ENCODE peak calls at places on chromosomes 2 and 18, in six cellular contexts. A is stimulated activated naive CD8-positive, alpha-beta T cell treated with anti-CD3 and anti-CD28 coated beads, Interleukin-15, amount 100 ng/mL, for 72 hours; J is hypothalamus; M is right atrium auricular region; R is H1; P is AG08396. T is an unnamed sample.
A peak's percentile ranks its signal among the peaks of the same experiment; 100 is the strongest.

GRCh38 chr18:43662657-43663056 is 385.4 kb upstream of the SYT4 start:
- DNase-seq in J (no peak), M (no peak), P (peak; percentile 29), A (no peak), R (no peak), T (peak; percentile 78)

GRCh38 chr18:23133860-23134779 is 1.2 kb upstream of the CABLES1 start:
- DNase-seq in P (no peak), M (no peak), R (peak; percentile 63), J (no peak), A (peak; percentile 31), T (no peak)

GRCh38 chr18:45324489-45325111 is 290.7 kb upstream of the SLC14A2 start:
- DNase-seq in A (no peak), M (peak; percentile 89), P (peak; percentile 34), J (no peak), R (peak; percentile 21), T (no peak)

GRCh38 chr2:223053431-223054192 is 1.6 kb downstream of the KCNE4 start:
- DNase-seq in M (no peak), A (no peak), P (no peak), R (no peak), J (no peak), T (no peak)

GRCh38 chr2:238108423-238109201 is 8.5 kb downstream of the ESPNL start:
- DNase-seq in A (no peak), P (no peak), R (no peak), J (no peak), M (no peak), T (no peak)

GRCh38 chr2:165376571-165376975 is 92.9 kb upstream of the CSRNP3 start:
- DNase-seq in R (no peak), M (no peak), P (no peak), A (no peak), J (no peak), T (no peak)

GRCh38 chr18:64791211-64791610 is 642.3 kb upstream of the LINC00305 start:
- DNase-seq in A (no peak), J (no peak), P (no peak), M (no peak), R (no peak), T (peak; percentile 10)

GRCh38 chr2:231480781-231481180 is 16.5 kb upstream of the NCL start:
- DNase-seq in P (no peak), M (no peak), J (no peak), A (no peak), R (no peak), T (no peak)

GRCh38 chr18:10826400-10826799 is 300.6 kb downstream of the NAPG start:
- DNase-seq in R (no peak), J (no peak), P (no peak), M (no peak), A (no peak), T (no peak)

GRCh38 chr2:71601136-71602114 is 148.1 kb downstream of the DYSF start:
- DNase-seq in M (no peak), P (no peak), J (no peak), A (no peak), R (no peak), T (no peak)

GRCh38 chr2:177317443-177317842 is 52.9 kb upstream of the NFE2L2 start:
- DNase-seq in R (no peak), M (no peak), A (no peak), J (no peak), P (no peak), T (no peak)

GRCh38 chr2:48504647-48505327 is 25.2 kb upstream of the STON1 start:
- DNase-seq in J (no peak), M (no peak), P (no peak), R (no peak), A (no peak), T (peak; percentile 53)

T was measured in HT1080.